ENCODE peak calls at places on chromosomes 7 and 10, in five cellular contexts. R, T, O, U and P are unnamed samples.

GRCh38 chr7:151081170-151082101 is 827 bp upstream of the FASTK start:
- DNase-seq in R (peak), U (no peak), O (no peak), T (no peak), P (no peak)

GRCh38 chr7:123271231-123271630 is 71.5 kb upstream of the SLC13A1 start:
- DNase-seq in O (no peak), U (no peak), R (no peak), T (no peak), P (no peak)

GRCh38 chr10:3361640-3362039 is 189.1 kb upstream of the PITRM1 start:
- DNase-seq in R (no peak), T (no peak), O (no peak), U (no peak), P (no peak)

GRCh38 chr10:44850356-44850934 is 60.7 kb upstream of the TMEM72 start:
- DNase-seq in T (no peak), O (no peak), R (no peak), U (no peak), P (no peak)

GRCh38 chr7:94039368-94040065 is 35.4 kb upstream of the BET1 start:
- DNase-seq in U (no peak), O (no peak), R (no peak), T (no peak), P (no peak)

GRCh38 chr10:87558333-87558732 is 53.6 kb downstream of the MINPP1 start:
- DNase-seq in R (no peak), O (no peak), U (no peak), T (no peak), P (no peak)

GRCh38 chr7:105133986-105134655 is 120.1 kb downstream of the KMT2E start:
- DNase-seq in O (no peak), R (peak), T (no peak), U (no peak), P (no peak)

GRCh38 chr10:109022417-109023049 is 900.8 kb downstream of the XPNPEP1 start:
- DNase-seq in O (no peak), R (no peak), T (no peak), U (no peak), P (no peak)

GRCh38 chr10:130817046-130817624 is 494.4 kb downstream of the TCERG1L start:
- DNase-seq in R (no peak), O (no peak), U (no peak), T (no peak), P (no peak)

GRCh38 chr10:119663866-119664698 is 12.9 kb downstream of the BAG3 start:
- DNase-seq in O (no peak), R (no peak), T (no peak), U (no peak), P (no peak)

GRCh38 chr10:133308431-133309110 is at the start of the genes TUBGCP2 and ZNF511:
- DNase-seq in U (peak), R (peak), O (no peak), T (peak), P (peak)

GRCh38 chr10:60611291-60611747 is 167.0 kb upstream of the CDK1 start:
- DNase-seq in T (peak), R (no peak), U (no peak), O (no peak), P (no peak)

GRCh38 chr10:122149607-122150505 is 121.2 kb upstream of the BTBD16 start:
- DNase-seq in R (no peak), U (no peak), O (no peak), T (no peak), P (no peak)

GRCh38 chr10:100982916-100983830 is 4.1 kb downstream of the MRPL43 start:
- DNase-seq in R (no peak), T (no peak), U (no peak), O (no peak), P (no peak)

GRCh38 chr10:44424298-44424697 is 39.4 kb upstream of the CXCL12 start:
- DNase-seq in O (no peak), T (no peak), U (no peak), R (no peak), P (no peak)

GRCh38 chr10:86163522-86164215 is 202.9 kb downstream of the GRID1 start:
- DNase-seq in R (no peak), T (peak), U (no peak), O (no peak), P (no peak)

GRCh38 chr7:151493083-151493482 is 26.6 kb downstream of the RHEB start:
- DNase-seq in R (no peak), U (no peak), O (no peak), T (no peak), P (no peak)

GRCh38 chr7:29977926-29978652 is 11.5 kb downstream of the SCRN1 start:
- DNase-seq in T (peak), U (peak), O (no peak), R (peak), P (peak)

GRCh38 chr7:6453737-6454136 is 6.0 kb upstream of the DAGLB start:
- DNase-seq in U (no peak), R (no peak), O (no peak), T (peak), P (no peak)

GRCh38 chr7:104453190-104453589 is 124.8 kb downstream of the LHFPL3 start:
- DNase-seq in R (no peak), T (no peak), O (no peak), U (no peak), P (no peak)

GRCh38 chr10:26412932-26413331 is 25.2 kb upstream of the APBB1IP start:
- DNase-seq in O (no peak), T (no peak), R (no peak), U (no peak), P (no peak)

GRCh38 chr10:93672890-93673289 is 29.5 kb downstream of the FRA10AC1 start:
- DNase-seq in T (no peak), O (no peak), R (no peak), U (no peak), P (no peak)

GRCh38 chr7:29116361-29116760 is 30.0 kb downstream of the CPVL start:
- DNase-seq in T (peak), R (no peak), O (no peak), U (no peak), P (no peak)

GRCh38 chr10:132186488-132187413 is at the start of gene DPYSL4:
- DNase-seq in T (no peak), R (peak), O (no peak), U (no peak), P (peak)

GRCh38 chr10:63670291-63670898 is 149.2 kb downstream of the REEP3 start:
- DNase-seq in R (no peak), O (no peak), U (peak), T (no peak), P (no peak)

GRCh38 chr10:86374664-86375063 is 8.1 kb upstream of the GRID1 start:
- DNase-seq in U (no peak), T (no peak), O (no peak), R (peak), P (no peak)

GRCh38 chr10:124569623-124570470 is 108.2 kb downstream of the LHPP start:
- DNase-seq in R (no peak), T (no peak), U (no peak), O (no peak), P (no peak)

GRCh38 chr10:46216003-46216634 is 70.7 kb upstream of the ANTXRL start:
- DNase-seq in O (no peak), U (no peak), R (peak), T (no peak), P (no peak)

GRCh38 chr7:74225400-74225799 is 15.6 kb downstream of the LAT2 start:
- DNase-seq in T (no peak), U (no peak), R (no peak), O (no peak), P (no peak)

GRCh38 chr10:31268616-31269303 is 50.3 kb upstream of the ZEB1 start:
- DNase-seq in U (no peak), R (no peak), O (no peak), T (no peak), P (no peak)

GRCh38 chr10:80410122-80410521 is 1.8 kb downstream of the PRXL2A start:
- DNase-seq in U (no peak), T (no peak), R (no peak), O (no peak), P (no peak)
- TF ChIP-seq SUZ12 in U (no peak), T (no peak), R (no peak), O (no peak), P (no peak)

DNA sequence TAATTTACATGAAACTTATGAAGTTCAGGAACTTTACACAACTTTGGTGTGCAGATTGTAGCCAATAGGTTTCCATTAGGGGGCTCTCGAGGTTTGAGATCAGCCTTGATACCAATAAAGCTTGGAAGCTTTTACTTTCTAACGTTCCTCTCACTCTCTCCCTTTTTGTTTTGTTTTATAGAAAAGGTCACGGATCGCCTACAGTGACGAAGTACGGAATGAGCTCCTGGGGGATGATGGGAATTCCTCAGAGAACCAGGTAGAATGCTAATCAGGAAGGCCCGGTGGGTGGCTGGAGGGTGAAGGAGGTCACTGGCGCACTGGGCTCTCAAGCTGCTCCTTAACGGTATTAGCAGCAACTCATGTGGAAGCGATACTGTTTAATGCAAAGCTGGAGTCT is 79.9 kb downstream of the VTI1A start:
- DNase-seq in O (no peak), U (no peak), R (no peak), T (no peak), P (peak)
- TF ChIP-seq SUZ12 in O (no peak), U (no peak), R (no peak), T (no peak), P (no peak)

GRCh38 chr7:15308831-15309230 is 253.0 kb downstream of the AGMO start:
- DNase-seq in O (no peak), T (no peak), U (no peak), R (no peak), P (no peak)
- TF ChIP-seq SUZ12 in O (no peak), T (no peak), U (no peak), R (no peak), P (no peak)

GRCh38 chr7:66778201-66778600 is 37.7 kb downstream of the RABGEF1 start:
- DNase-seq in O (no peak), R (no peak), U (no peak), T (no peak), P (no peak)
- TF ChIP-seq SUZ12 in O (no peak), R (no peak), U (no peak), T (no peak), P (no peak)

GRCh38 chr7:128699895-128700294 is 27.8 kb downstream of the GARIN1A start:
- DNase-seq in T (no peak), U (no peak), O (no peak), R (no peak), P (no peak)

GRCh38 chr7:128694742-128695141 is 22.6 kb downstream of the GARIN1A start:
- DNase-seq in O (no peak), R (no peak), U (no peak), T (no peak), P (no peak)

GRCh38 chr7:128699196-128699712 is 27.2 kb downstream of the GARIN1A start:
- DNase-seq in U (peak), T (no peak), R (no peak), O (no peak), P (no peak)

GRCh38 chr7:128701062-128701785 is 29.1 kb downstream of the GARIN1A start:
- DNase-seq in O (no peak), T (no peak), R (no peak), U (no peak), P (no peak)

DNA sequence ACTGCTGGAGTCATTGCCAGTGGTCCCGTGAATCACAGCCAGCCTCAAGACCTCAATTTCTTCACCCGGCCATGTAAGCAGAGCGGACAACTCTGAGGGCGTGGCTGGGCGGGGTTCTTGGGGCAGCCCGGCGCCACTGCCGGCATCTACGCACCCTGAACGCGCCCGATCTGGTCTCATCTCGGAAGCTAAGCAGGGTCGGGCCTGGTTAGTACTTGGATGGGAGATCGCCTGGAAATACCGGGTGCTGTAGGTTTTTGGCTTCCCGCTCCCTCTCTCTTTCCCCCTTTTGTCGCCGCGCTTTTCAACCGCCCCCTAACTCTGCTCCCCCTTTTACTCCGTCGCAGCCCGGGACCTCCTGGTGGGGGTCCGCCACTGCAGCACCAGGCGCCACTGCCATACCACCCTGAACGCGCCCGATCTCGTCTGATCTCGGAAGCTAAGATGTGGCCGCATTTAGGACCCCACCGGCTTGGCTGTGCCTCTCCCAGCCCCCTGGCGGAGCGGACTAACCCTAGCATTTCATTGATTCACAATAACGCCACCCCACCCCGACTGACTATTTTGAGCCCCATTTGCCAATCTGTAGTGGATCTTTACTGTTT is 25.3 kb downstream of the GARIN1A start:
- DNase-seq in R (peak), T (peak), O (no peak), U (no peak), P (no peak)
- TF ChIP-seq SUZ12 in R (no peak), T (no peak), O (peak), U (no peak), P (no peak)

GRCh38 chr10:659710-660141 is 29.7 kb downstream of the DIP2C start:
- DNase-seq in T (no peak), U (no peak), R (no peak), O (no peak), P (no peak)
- TF ChIP-seq SUZ12 in T (no peak), U (no peak), R (no peak), O (no peak), P (no peak)

GRCh38 chr10:79410315-79411094 is 34.9 kb downstream of the ZCCHC24 start:
- DNase-seq in T (no peak), O (no peak), U (no peak), R (no peak), P (no peak)
- TF ChIP-seq SUZ12 in T (no peak), O (no peak), U (no peak), R (no peak), P (no peak)

GRCh38 chr7:48426966-48427555 is 255.8 kb downstream of the ABCA13 start:
- DNase-seq in R (no peak), O (no peak), U (no peak), T (no peak), P (no peak)

GRCh38 chr7:48426331-48426965 is 255.2 kb downstream of the ABCA13 start:
- DNase-seq in T (no peak), U (no peak), O (no peak), R (no peak), P (no peak)

GRCh38 chr7:48421357-48421756 is 250.1 kb downstream of the ABCA13 start:
- DNase-seq in T (no peak), U (no peak), R (no peak), O (no peak), P (no peak)

GRCh38 chr7:48427671-48428070 is 256.4 kb downstream of the ABCA13 start:
- DNase-seq in O (no peak), T (no peak), U (no peak), R (no peak), P (no peak)

DNA sequence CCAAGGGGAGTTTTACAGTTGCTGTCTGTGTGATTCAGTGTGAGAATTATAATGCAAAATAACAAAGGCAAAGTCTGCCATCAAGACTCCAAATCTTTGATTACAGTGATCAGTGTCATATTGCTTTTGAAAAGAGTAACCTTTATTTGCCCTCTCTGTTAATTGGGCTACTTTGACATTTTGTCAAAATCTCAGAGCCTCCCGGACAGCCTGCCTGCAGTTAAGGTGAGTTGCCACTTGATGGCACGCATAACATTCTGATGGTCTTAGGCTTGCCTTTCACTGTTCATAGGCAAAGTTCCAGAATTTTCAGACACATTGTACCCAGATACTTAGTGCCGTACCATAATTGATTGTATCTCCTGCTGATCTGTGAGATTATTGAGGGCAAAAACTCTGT is 253.5 kb downstream of the ABCA13 start:
- DNase-seq in R (no peak), O (no peak), U (no peak), T (peak), P (peak)
- TF ChIP-seq SUZ12 in R (no peak), O (no peak), U (no peak), T (no peak), P (no peak)

GRCh38 chr7:141663081-141663510 is 38.9 kb downstream of the DENND11 start:
- DNase-seq in T (peak), O (no peak), U (no peak), R (no peak), P (no peak)
- TF ChIP-seq SUZ12 in T (no peak), O (no peak), U (no peak), R (no peak), P (no peak)